ENCODE peak calls at places on chromosome 1, in four cellular contexts. E is GM12892, A is iris pigment epithelial cell, Z is upper lobe of left lung. S is an unnamed sample.

GRCh38 chr1:66271216-66271903 is 262.6 kb upstream of the SGIP1 start:
- DNase-seq in E (no peak), A (peak), Z (no peak), S (no peak)

GRCh38 chr1:109802901-109803561 is 39.3 kb upstream of the EPS8L3 start:
- DNase-seq in E (no peak), A (no peak), Z (peak), S (no peak)

GRCh38 chr1:59743324-59744108 is 71.2 kb upstream of the HOOK1 start:
- DNase-seq in E (no peak), A (no peak), Z (no peak), S (no peak)

GRCh38 chr1:161367684-161368398 is at the start of gene CFAP126:
- DNase-seq in E (peak), A (peak), Z (no peak), S (no peak)

GRCh38 chr1:180781718-180782117 is 131.0 kb upstream of the KIAA1614 start:
- DNase-seq in E (no peak), A (no peak), Z (no peak), S (no peak)

GRCh38 chr1:197145451-197146029 is 929 bp downstream of the ASPM start:
- DNase-seq in E (no peak), A (peak), Z (no peak), S (no peak)

GRCh38 chr1:221994274-221994698 is 252.4 kb upstream of the DUSP10 start:
- DNase-seq in E (no peak), A (peak), Z (no peak), S (no peak)

GRCh38 chr1:113488576-113489177 is 98.4 kb downstream of the MAGI3 start:
- DNase-seq in E (no peak), A (peak), Z (peak), S (no peak)

GRCh38 chr1:2611034-2611501 is 21.7 kb downstream of the MMEL1 start:
- DNase-seq in E (no peak), A (peak), Z (peak), S (no peak)

GRCh38 chr1:212452323-212453155 is 19.8 kb downstream of the NENF start:
- DNase-seq in E (no peak), A (peak), Z (no peak), S (no peak)

GRCh38 chr1:53367503-53368313 is 39.8 kb upstream of the LRP8 start:
- DNase-seq in E (peak), A (no peak), Z (no peak), S (no peak)